ENCODE peak calls at places on chromosomes 7 and 10, in seven cellular contexts. Y is adrenal gland, A is GM20000, N is astrocyte of the spinal cord, W is fibroblast of pulmonary artery, L is fibroblast of the aortic adventitia, R is coronary artery. K is an unnamed sample.

GRCh38 chr10:91603931-91604331 is 28.9 kb downstream of the PPP1R3C start:
- DNase-seq in Y (no peak), A (no peak), N (peak), W (peak), L (peak), R (no peak), K (peak)

GRCh38 chr10:43957267-43958070 is 308.8 kb upstream of the ZNF32 start:
- DNase-seq in Y (no peak), A (no peak), N (no peak), W (no peak), L (no peak), R (peak), K (no peak)

GRCh38 chr7:105133986-105134655 is 120.1 kb downstream of the KMT2E start:
- DNase-seq in Y (no peak), A (no peak), N (no peak), W (no peak), L (no peak), R (no peak), K (no peak)

GRCh38 chr10:132850896-132851295 is 64.9 kb upstream of the NKX6-2 start:
- DNase-seq in Y (no peak), A (no peak), N (no peak), W (no peak), L (no peak), R (no peak), K (no peak)

GRCh38 chr7:158812684-158813083 is 16.6 kb downstream of the ESYT2 start:
- DNase-seq in Y (no peak), A (no peak), N (no peak), W (no peak), L (no peak), R (no peak), K (no peak)

GRCh38 chr7:103795787-103796186 is 193.7 kb downstream of the RELN start:
- DNase-seq in Y (no peak), A (no peak), N (no peak), W (no peak), L (no peak), R (no peak), K (no peak)

GRCh38 chr7:55325371-55325792 is 39.8 kb upstream of the LANCL2 start:
- DNase-seq in Y (peak), A (no peak), N (peak), W (peak), L (peak), R (no peak), K (peak)

GRCh38 chr7:27161214-27161720 is 4.1 kb downstream of the HOXA9 start:
- DNase-seq in Y (peak), A (no peak), N (no peak), W (no peak), L (no peak), R (no peak), K (no peak)

GRCh38 chr10:31602541-31603244 is 283.7 kb downstream of the ZEB1 start:
- DNase-seq in Y (peak), A (no peak), N (peak), W (peak), L (peak), R (peak), K (peak)

GRCh38 chr10:18140149-18140956 is at the start of gene CACNB2:
- DNase-seq in Y (peak), A (peak), N (peak), W (peak), L (peak), R (peak), K (peak)

GRCh38 chr10:12499066-12499465 is 149.7 kb downstream of the CAMK1D start:
- DNase-seq in Y (no peak), A (no peak), N (peak), W (no peak), L (no peak), R (no peak), K (no peak)

GRCh38 chr10:4470231-4470840 is 355.7 kb upstream of the AKR1E2 start:
- DNase-seq in Y (no peak), A (no peak), N (peak), W (peak), L (peak), R (no peak), K (peak)

GRCh38 chr7:73308665-73309214 is at the start of gene NSUN5:
- DNase-seq in Y (peak), A (peak), N (peak), W (peak), L (peak), R (peak), K (peak)

DNA sequence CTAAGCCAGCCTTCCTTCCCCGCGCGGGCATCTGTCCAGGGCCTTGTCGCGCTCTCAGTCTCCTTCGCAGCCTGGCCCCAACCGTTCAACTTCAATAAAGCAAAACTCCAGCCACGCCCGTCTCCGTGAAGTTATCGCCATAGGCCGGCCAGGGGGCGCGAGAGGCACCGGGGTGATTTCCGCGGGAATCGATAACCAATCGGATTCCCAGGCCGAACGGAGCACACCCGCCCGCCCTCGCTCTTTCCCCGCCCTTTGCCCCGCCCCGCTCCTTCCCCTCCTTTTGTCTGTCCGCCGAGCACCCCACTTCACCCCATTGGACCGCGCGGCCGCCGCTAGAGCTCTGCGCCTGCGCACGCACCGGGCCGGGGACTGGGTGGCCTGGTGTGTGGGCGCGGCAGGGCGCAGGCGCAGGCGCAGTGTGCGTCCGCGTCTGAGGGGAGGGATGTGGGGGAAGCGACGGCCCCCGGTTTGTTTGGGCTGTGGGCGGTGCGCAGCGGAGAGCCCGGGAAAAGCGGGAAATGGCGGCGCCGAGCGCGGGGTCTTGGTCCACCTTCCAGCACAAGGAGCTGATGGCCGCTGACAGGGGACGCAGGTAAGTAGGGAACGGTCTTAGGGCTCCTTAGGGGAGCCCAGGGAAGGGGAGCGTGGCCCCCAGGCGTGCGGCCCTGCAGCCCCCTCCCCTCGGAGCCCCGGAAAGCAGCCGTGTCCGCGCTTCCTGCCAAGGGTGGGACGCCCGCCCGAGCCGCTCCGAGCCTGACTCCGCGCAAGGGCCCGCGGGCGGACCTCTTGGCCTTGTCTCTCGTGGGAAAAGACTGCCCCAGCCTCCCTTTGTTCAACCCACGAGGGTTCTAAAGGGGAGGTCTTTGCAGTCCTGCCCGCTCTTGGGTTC is at the start of gene CASP2:
- DNase-seq in Y (peak), A (peak), N (peak), W (peak), L (peak), R (peak), K (peak)
- TF ChIP-seq CTCF in Y (peak), A (no peak), N (peak), W (peak), L (peak), R (no peak), K (peak)

GRCh38 chr10:15252396-15252795 is 83.9 kb upstream of the NMT2 start:
- DNase-seq in Y (no peak), A (no peak), N (no peak), W (no peak), L (no peak), R (no peak), K (no peak)
- TF ChIP-seq CTCF in Y (no peak), A (no peak), N (no peak), W (no peak), L (no peak), R (no peak), K (no peak)

GRCh38 chr7:51140203-51140938 is 176.2 kb downstream of the COBL start:
- DNase-seq in Y (no peak), A (no peak), N (no peak), W (no peak), L (no peak), R (no peak), K (no peak)

GRCh38 chr7:51138121-51139085 is 178.2 kb downstream of the COBL start:
- DNase-seq in Y (no peak), A (no peak), N (no peak), W (no peak), L (no peak), R (no peak), K (peak)

GRCh38 chr7:51142741-51143390 is 173.7 kb downstream of the COBL start:
- DNase-seq in Y (no peak), A (no peak), N (no peak), W (no peak), L (no peak), R (no peak), K (no peak)

GRCh38 chr7:51141451-51141971 is 175.1 kb downstream of the COBL start:
- DNase-seq in Y (peak), A (no peak), N (peak), W (peak), L (peak), R (no peak), K (peak)

GRCh38 chr7:51139796-51140195 is 176.8 kb downstream of the COBL start:
- DNase-seq in Y (peak), A (no peak), N (no peak), W (no peak), L (peak), R (no peak), K (no peak)
- TF ChIP-seq CTCF in Y (no peak), A (no peak), N (no peak), W (no peak), L (no peak), R (no peak), K (no peak)

GRCh38 chr7:34696415-34696814 is 38.4 kb downstream of the NPSR1 start:
- DNase-seq in Y (no peak), A (no peak), N (no peak), W (no peak), L (no peak), R (no peak), K (no peak)
- TF ChIP-seq CTCF in Y (no peak), A (no peak), N (no peak), W (no peak), L (no peak), R (no peak), K (no peak)

DNA sequence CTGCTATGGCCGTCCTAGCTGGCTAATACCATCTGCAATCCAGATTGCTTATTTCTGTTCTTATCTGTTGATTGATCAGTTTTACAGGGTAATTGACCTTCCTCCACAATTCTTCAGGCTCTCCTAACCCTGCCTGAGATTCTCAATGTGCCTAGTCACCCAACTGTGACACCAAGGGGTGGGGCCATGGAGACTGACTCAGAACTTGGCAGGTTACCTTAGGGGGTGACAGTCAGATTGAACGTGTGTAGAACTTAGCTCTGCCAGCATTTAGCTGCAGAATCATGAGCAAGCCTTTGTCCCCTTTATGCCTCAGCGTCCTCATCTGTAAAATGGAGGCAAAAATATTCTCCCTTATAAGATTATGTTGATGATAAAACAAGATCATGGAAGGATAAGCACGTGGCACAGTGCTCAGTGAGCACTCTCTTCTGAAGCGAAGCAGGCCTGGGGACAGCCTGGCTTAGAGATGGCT is 19.1 kb upstream of the LEP start:
- DNase-seq in Y (peak), A (no peak), N (peak), W (no peak), L (peak), R (no peak), K (peak)
- TF ChIP-seq CTCF in Y (no peak), A (no peak), N (no peak), W (no peak), L (no peak), R (no peak), K (no peak)

GRCh38 chr10:123502983-123503382 is 163.2 kb upstream of the GPR26 start:
- DNase-seq in Y (no peak), A (peak), N (no peak), W (no peak), L (no peak), R (no peak), K (no peak)
- TF ChIP-seq CTCF in Y (no peak), A (peak), N (no peak), W (no peak), L (no peak), R (no peak), K (no peak)